ENCODE peak calls at places on chromosomes 13 and 19, in five cellular contexts. Q is activated CD8-positive, alpha-beta T cell treated with anti-CD3 and anti-CD28 coated beads for 36 hours; O is kidney epithelial cell; Y is lower lobe of right lung; K is ascending aorta. H is an unnamed sample.

GRCh38 chr13:33728271-33729037 is 89.5 kb upstream of the RFC3 start:
- DNase-seq in Q (no peak), O (no peak), Y (no peak), K (peak), H (peak)

GRCh38 chr19:16334421-16334820 is 9.8 kb downstream of the KLF2 start:
- DNase-seq in Q (no peak), O (no peak), Y (no peak), K (no peak), H (no peak)

GRCh38 chr13:87169337-87169736 is 501.8 kb upstream of the SLITRK5 start:
- DNase-seq in Q (no peak), O (no peak), Y (no peak), K (no peak), H (no peak)

GRCh38 chr19:51709575-51709974 is 14.2 kb downstream of the HAS1 start:
- DNase-seq in Q (no peak), O (no peak), Y (no peak), K (no peak), H (no peak)

GRCh38 chr19:35755550-35756371 is 1.1 kb downstream of the HSPB6 start:
- DNase-seq in Q (peak), O (no peak), Y (no peak), K (peak), H (no peak)

GRCh38 chr13:110914293-110915056 is 394 bp downstream of the ANKRD10 start:
- DNase-seq in Q (peak), O (no peak), Y (peak), K (peak), H (peak)

GRCh38 chr13:79900356-79900755 is 419.4 kb downstream of the NDFIP2 start:
- DNase-seq in Q (no peak), O (no peak), Y (no peak), K (no peak), H (no peak)

GRCh38 chr19:39084732-39085080 is 538 bp downstream of the ACP7 start:
- DNase-seq in Q (no peak), O (no peak), Y (no peak), K (no peak), H (no peak)

GRCh38 chr13:57633950-57634828 is 2.6 kb downstream of the PCDH17 start:
- DNase-seq in Q (peak), O (no peak), Y (no peak), K (no peak), H (peak)

GRCh38 chr19:53507523-53508442 is 30.2 kb upstream of the ZNF331 start:
- DNase-seq in Q (no peak), O (no peak), Y (no peak), K (no peak), H (no peak)

GRCh38 chr13:72221276-72221962 is 354.4 kb upstream of the DACH1 start:
- DNase-seq in Q (peak), O (no peak), Y (peak), K (no peak), H (peak)

GRCh38 chr13:110044521-110045200 is 258.3 kb upstream of the IRS2 start:
- DNase-seq in Q (no peak), O (no peak), Y (no peak), K (no peak), H (no peak)

GRCh38 chr19:47305309-47305751 is 4.3 kb upstream of the C5AR1 start:
- DNase-seq in Q (peak), O (no peak), Y (peak), K (peak), H (peak)

GRCh38 chr13:97433727-97434416 is at the start of gene RAP2A:
- DNase-seq in Q (peak), O (peak), Y (peak), K (peak), H (peak)

GRCh38 chr19:10701955-10702307 is 692 bp downstream of the QTRT1 start:
- DNase-seq in Q (peak), O (no peak), Y (no peak), K (no peak), H (peak)

GRCh38 chr13:35979378-35979911 is 151.7 kb downstream of the DCLK1 start:
- DNase-seq in Q (no peak), O (no peak), Y (no peak), K (peak), H (no peak)

GRCh38 chr13:68719815-68720214 is 1387.8 kb upstream of the ATXN8OS start:
- DNase-seq in Q (no peak), O (no peak), Y (no peak), K (no peak), H (no peak)

GRCh38 chr19:11848594-11849263 is at the start of gene ZNF439:
- DNase-seq in Q (peak), O (peak), Y (peak), K (peak), H (peak)

GRCh38 chr19:37963190-37963947 is 56.4 kb downstream of the SIPA1L3 start:
- DNase-seq in Q (no peak), O (no peak), Y (no peak), K (no peak), H (no peak)

GRCh38 chr19:291561-292280 is 518 bp upstream of the PLPP2 start:
- DNase-seq in Q (no peak), O (no peak), Y (no peak), K (no peak), H (peak)

GRCh38 chr19:371501-372160 is 27.0 kb upstream of the MIER2 start:
- DNase-seq in Q (no peak), O (no peak), Y (no peak), K (peak), H (no peak)

GRCh38 chr13:30837227-30838159 is 68.6 kb upstream of the MEDAG start:
- DNase-seq in Q (no peak), O (no peak), Y (no peak), K (no peak), H (no peak)

GRCh38 chr13:45040626-45041025 is 51.3 kb downstream of the GPALPP1 start:
- DNase-seq in Q (no peak), O (no peak), Y (no peak), K (no peak), H (no peak)

GRCh38 chr13:114015608-114016295 is 41.9 kb upstream of the C13orf46 start:
- DNase-seq in Q (peak), O (no peak), Y (no peak), K (no peak), H (no peak)

GRCh38 chr19:9839415-9839814 is 4.3 kb downstream of the PIN1 start:
- DNase-seq in Q (no peak), O (no peak), Y (no peak), K (no peak), H (no peak)

GRCh38 chr13:114035583-114036501 is 62.0 kb upstream of the C13orf46 start:
- DNase-seq in Q (no peak), O (no peak), Y (no peak), K (no peak), H (no peak)

GRCh38 chr13:42836930-42837329 is 55.5 kb downstream of the FAM216B start:
- DNase-seq in Q (no peak), O (peak), Y (no peak), K (no peak), H (no peak)

GRCh38 chr13:80086304-80086721 is 254.6 kb downstream of the SPRY2 start:
- DNase-seq in Q (no peak), O (no peak), Y (no peak), K (no peak), H (no peak)

GRCh38 chr19:46963093-46963734 is 56.4 kb upstream of the NPAS1 start:
- DNase-seq in Q (peak), O (no peak), Y (no peak), K (no peak), H (peak)

GRCh38 chr13:113533441-113533840 is 42.9 kb upstream of the DCUN1D2 start:
- DNase-seq in Q (no peak), O (peak), Y (peak), K (no peak), H (no peak)

GRCh38 chr19:33292595-33293254 is 9.6 kb downstream of the CEBPA start:
- DNase-seq in Q (no peak), O (no peak), Y (peak), K (no peak), H (no peak)

GRCh38 chr13:45879666-45880065 is 28.1 kb upstream of the SIAH3 start:
- DNase-seq in Q (no peak), O (no peak), Y (no peak), K (no peak), H (no peak)

GRCh38 chr13:102812616-102813287 is 13.8 kb downstream of the BIVM start:
- DNase-seq in Q (no peak), O (no peak), Y (no peak), K (no peak), H (peak)

GRCh38 chr19:28558783-28559182 is 654.2 kb downstream of the UQCRFS1 start:
- DNase-seq in Q (no peak), O (no peak), Y (no peak), K (no peak), H (no peak)

DNA sequence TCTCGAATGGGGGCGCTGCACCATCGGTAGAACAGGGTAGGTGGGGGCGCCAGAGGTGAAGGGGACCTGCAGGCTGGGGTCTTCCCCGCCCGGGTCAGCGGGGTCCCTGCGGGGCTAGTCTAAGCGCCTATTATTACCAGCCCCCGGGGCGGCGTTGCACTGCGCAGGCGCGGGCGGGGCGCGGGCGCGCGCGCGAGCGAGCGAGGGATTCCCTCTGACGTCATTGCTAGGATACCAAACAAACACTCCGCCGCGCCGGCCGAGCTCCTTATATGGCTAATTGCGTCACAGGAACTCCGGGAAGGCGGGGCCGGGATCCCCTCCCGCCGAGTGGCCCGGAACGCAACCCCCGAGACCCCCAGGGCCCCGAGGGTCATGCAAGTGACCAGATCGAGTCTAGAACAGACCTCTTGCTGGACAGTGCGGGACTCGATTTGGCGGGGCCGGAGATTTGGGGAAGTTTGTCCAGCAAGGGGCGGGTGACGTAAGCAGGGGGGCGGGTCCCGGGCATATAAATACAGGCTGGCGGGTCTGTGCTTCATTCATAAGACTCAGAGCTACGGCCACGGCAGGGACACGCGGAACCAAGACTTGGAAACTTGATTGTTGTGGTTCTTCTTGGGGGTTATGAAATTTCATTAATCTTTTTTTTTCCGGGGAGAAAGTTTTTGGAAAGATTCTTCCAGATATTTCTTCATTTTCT is at the start of gene FOSB:
- DNase-seq in Q (peak), O (no peak), Y (peak), K (peak), H (peak)
- TF ChIP-seq CTCF in Q (no peak), O (no peak), Y (no peak), K (no peak), H (no peak)

GRCh38 chr19:50465986-50466771 is 10.1 kb upstream of the EMC10 start:
- DNase-seq in Q (no peak), O (no peak), Y (peak), K (no peak), H (no peak)
- TF ChIP-seq CTCF in Q (no peak), O (peak), Y (no peak), K (no peak), H (no peak)

GRCh38 chr19:19320362-19321142 is at the start of the genes MAU2 and SUGP1:
- DNase-seq in Q (peak), O (peak), Y (peak), K (peak), H (peak)
- TF ChIP-seq CTCF in Q (no peak), O (peak), Y (peak), K (peak), H (peak)

GRCh38 chr13:37476874-37477273 is 121.7 kb downstream of the POSTN start:
- DNase-seq in Q (no peak), O (no peak), Y (no peak), K (no peak), H (no peak)
- TF ChIP-seq CTCF in Q (no peak), O (no peak), Y (no peak), K (no peak), H (no peak)